ENCODE peak calls at places on chromosome 15, in nine cellular contexts. E is psoas muscle, B is upper lobe of right lung, Y is fibroblast of pulmonary artery, U is transverse colon, R is PC-9, V is heart left ventricle, P is body of pancreas, C is WTC11. X is an unnamed sample.
A peak's percentile ranks its signal among the peaks of the same experiment; 100 is the strongest.

GRCh38 chr15:44492040-44492439 is 44.9 kb upstream of the EIF3J start:
- DNase-seq in B (no peak), E (no peak), C (no peak), R (no peak), Y (no peak), P (no peak), U (no peak), V (no peak), X (no peak)

GRCh38 chr15:78004919-78005634 is 72.4 kb downstream of the TBC1D2B start:
- DNase-seq in E (peak; percentile 83), P (peak; percentile 90), U (peak; percentile 60), B (peak; percentile 87), C (no peak), V (peak; percentile 79), Y (peak; percentile 94), R (no peak), X (no peak)

GRCh38 chr15:75107905-75108838 is 84.8 kb downstream of the PPCDC start:
- DNase-seq in C (no peak), R (peak; percentile 74), P (peak; percentile 48), U (peak; percentile 70), Y (peak; percentile 93), B (no peak), E (no peak), V (no peak), X (peak; percentile 92)

GRCh38 chr15:88246666-88247446 is 9.7 kb downstream of the NTRK3 start:
- DNase-seq in R (peak; percentile 63), Y (peak; percentile 76), B (peak; percentile 86), E (peak; percentile 78), V (peak; percentile 56), U (peak; percentile 67), P (peak; percentile 71), C (peak; percentile 84), X (peak; percentile 81)

GRCh38 chr15:74542192-74543042 is 1.4 kb downstream of the ARID3B start:
- DNase-seq in B (no peak), E (no peak), Y (no peak), P (no peak), C (no peak), U (no peak), V (no peak), R (no peak), X (no peak)

GRCh38 chr15:90354986-90355385 is 2.9 kb downstream of the ZNF774 start:
- DNase-seq in C (no peak), R (no peak), V (no peak), Y (no peak), E (no peak), B (no peak), P (no peak), U (no peak), X (no peak)

GRCh38 chr15:86139828-86140227 is 60.2 kb downstream of the AGBL1 start:
- DNase-seq in U (no peak), C (peak; percentile 81), P (no peak), B (no peak), E (no peak), Y (no peak), R (peak; percentile 0), V (no peak), X (peak; percentile 37)

GRCh38 chr15:74907277-74907870 is 723 bp upstream of the FAM219B start:
- DNase-seq in B (no peak), E (no peak), C (no peak), V (no peak), U (no peak), P (peak; percentile 21), R (no peak), Y (no peak), X (no peak)

GRCh38 chr15:77795446-77795845 is 162.7 kb upstream of the LINGO1 start:
- DNase-seq in V (no peak), P (no peak), C (no peak), R (no peak), E (no peak), Y (no peak), B (no peak), U (no peak), X (no peak)

DNA sequence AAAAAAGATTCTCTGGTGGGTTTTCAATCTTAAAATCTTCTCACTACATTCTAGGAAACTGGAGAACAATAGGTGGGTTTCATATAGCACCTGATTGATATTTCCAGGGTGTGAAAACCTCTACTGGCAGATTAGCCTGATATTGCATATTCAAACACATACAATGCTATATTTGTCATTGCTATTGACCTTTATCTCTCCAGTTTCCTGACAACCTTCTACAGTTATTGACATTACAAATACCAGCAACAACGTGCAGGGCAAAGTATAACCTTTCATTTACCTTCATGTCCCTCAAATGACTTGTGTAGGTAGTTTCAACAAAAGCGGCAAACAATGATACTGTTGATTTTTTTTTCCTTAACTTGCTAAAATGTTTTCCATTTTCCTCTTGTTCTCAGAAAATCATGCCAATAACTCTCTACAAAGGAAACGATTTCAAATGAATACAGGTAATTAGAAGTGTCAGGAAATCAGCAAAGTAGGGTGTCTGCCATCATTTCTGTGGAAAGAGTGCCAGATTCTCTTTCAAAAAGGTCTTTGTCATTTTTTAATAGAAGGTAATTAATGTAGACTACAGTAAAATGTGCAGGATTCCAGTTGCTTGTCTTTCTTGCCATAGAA is 72.6 kb upstream of the CDIN1 start:
- DNase-seq in E (no peak), P (peak; percentile 2), B (no peak), V (no peak), C (no peak), Y (no peak), U (no peak), R (no peak), X (no peak)
- TF ChIP-seq CTCF in E (no peak), P (no peak), B (no peak), V (no peak), C (no peak), Y (no peak), U (no peak), R (no peak), X (no peak)

GRCh38 chr15:28915935-28916334 is 30.2 kb downstream of the APBA2 start:
- DNase-seq in B (peak; percentile 58), R (no peak), E (no peak), C (no peak), V (no peak), Y (no peak), P (no peak), U (no peak), X (no peak)

GRCh38 chr15:28919679-28920655 is 34.2 kb downstream of the APBA2 start:
- DNase-seq in P (no peak), E (no peak), U (no peak), Y (no peak), B (peak; percentile 50), V (no peak), R (no peak), C (peak; percentile 3), X (peak; percentile 40)

GRCh38 chr15:28919201-28919627 is 33.4 kb downstream of the APBA2 start:
- DNase-seq in R (no peak), Y (no peak), B (peak; percentile 57), V (no peak), C (peak; percentile 13), E (no peak), P (no peak), U (no peak), X (peak; percentile 80)

GRCh38 chr15:28917791-28918140 is 32.0 kb downstream of the APBA2 start:
- DNase-seq in U (no peak), E (no peak), B (no peak), V (no peak), Y (no peak), R (no peak), P (no peak), C (no peak), X (no peak)

GRCh38 chr15:28918141-28918983 is 32.6 kb downstream of the APBA2 start:
- DNase-seq in V (no peak), Y (peak; percentile 34), B (peak; percentile 56), P (no peak), R (no peak), E (no peak), C (peak; percentile 91), U (no peak), X (no peak)
- TF ChIP-seq CTCF in V (no peak), Y (peak; percentile 43), B (no peak), P (no peak), R (no peak), E (no peak), C (no peak), U (no peak), X (no peak)

GRCh38 chr15:51334011-51334426 is 4.4 kb downstream of the CYP19A1 start:
- DNase-seq in B (no peak), R (no peak), C (no peak), Y (peak; percentile 53), V (no peak), P (peak; percentile 22), E (no peak), U (no peak), X (no peak)

GRCh38 chr15:51335087-51335486 is 3.3 kb downstream of the CYP19A1 start:
- DNase-seq in U (no peak), Y (no peak), C (no peak), V (no peak), E (no peak), R (no peak), P (no peak), B (no peak), X (no peak)

GRCh38 chr15:51335538-51335961 is 2.8 kb downstream of the CYP19A1 start:
- DNase-seq in V (no peak), E (no peak), B (no peak), P (no peak), Y (no peak), R (no peak), U (no peak), C (no peak), X (no peak)

GRCh38 chr15:51333571-51333970 is 4.8 kb downstream of the CYP19A1 start:
- DNase-seq in V (no peak), B (no peak), R (no peak), P (no peak), C (no peak), E (no peak), Y (no peak), U (no peak), X (no peak)

DNA sequence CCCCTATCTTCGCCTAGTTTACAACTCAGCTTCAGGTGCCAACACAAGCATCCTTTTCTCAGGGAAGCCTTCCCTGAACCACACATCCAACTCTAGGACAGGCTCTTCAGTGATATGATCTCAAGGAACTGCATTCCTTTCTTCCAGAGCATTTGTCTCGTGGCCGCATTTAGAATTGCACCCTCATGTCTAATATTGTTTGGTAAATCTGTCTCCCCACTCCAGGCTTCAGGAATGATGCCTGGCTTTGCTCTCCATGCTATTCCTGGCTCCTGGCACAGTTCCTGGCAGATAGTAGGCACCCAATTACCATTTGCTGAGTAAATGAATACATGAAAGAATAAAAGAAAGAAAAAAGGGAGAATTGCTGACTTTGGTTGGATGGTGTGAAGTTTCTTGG is 2.4 kb downstream of the CYP19A1 start:
- DNase-seq in U (no peak), Y (peak; percentile 14), E (no peak), P (no peak), V (peak; percentile 51), R (no peak), B (no peak), C (no peak), X (no peak)
- TF ChIP-seq CTCF in U (no peak), Y (no peak), E (no peak), P (no peak), V (no peak), R (no peak), B (no peak), C (no peak), X (no peak)

DNA sequence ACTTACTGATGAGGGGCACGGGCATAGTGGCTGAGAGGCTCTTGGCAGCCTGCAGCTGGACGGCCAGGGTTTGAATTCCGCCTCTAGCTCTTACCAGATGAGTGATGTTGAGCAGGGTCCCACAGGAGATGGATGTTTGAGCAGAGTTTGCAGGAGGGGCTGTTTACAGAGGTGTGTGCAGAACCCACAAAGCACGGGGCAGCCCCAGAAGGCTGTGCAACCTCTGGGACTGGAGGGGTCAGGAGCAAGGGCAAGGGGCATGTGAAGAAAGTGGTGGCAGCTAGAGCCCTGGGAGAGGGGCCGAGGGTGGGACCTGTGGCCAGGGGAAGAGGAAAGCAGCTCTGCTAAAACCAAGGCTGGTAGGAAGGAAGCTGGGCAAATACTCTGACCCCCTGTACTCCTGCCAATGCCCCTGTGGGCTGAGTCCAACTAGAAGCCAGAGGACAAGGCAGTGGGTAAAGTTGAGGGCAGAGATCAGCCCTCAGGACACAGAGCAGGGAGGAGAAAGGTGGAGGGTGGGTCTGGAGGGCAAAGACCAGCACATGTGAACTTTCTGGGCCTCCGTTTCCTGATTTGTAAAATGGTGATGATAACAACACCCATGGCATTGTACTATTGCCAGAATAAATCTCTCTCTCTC is 53.9 kb upstream of the ITGA11 start:
- DNase-seq in P (no peak), V (no peak), B (no peak), C (no peak), R (no peak), Y (no peak), U (no peak), E (no peak), X (no peak)
- TF ChIP-seq CTCF in P (no peak), V (no peak), B (no peak), C (no peak), R (no peak), Y (no peak), U (no peak), E (no peak), X (no peak)